ENCODE peak calls at places on chromosomes 11 and 22, in four cellular contexts. R, V, Y and J are unnamed samples.
A peak's percentile ranks its signal among the peaks of the same experiment; 100 is the strongest.

GRCh38 chr11:72972541-72973128 is 158.4 kb downstream of the ATG16L2 start:
- DNase-seq in R (no peak), V (no peak), Y (no peak), J (no peak)

GRCh38 chr11:69644071-69644961 is 3.4 kb downstream of the CCND1 start:
- DNase-seq in R (no peak), V (peak; percentile 60), Y (peak; percentile 66), J (no peak)

GRCh38 chr11:67657300-67657699 is 6.8 kb upstream of the ACY3 start:
- DNase-seq in R (no peak), V (no peak), Y (no peak), J (no peak)

GRCh38 chr22:44823806-44824205 is 71.4 kb downstream of the ARHGAP8 start:
- DNase-seq in R (no peak), V (no peak), Y (no peak), J (no peak)

GRCh38 chr11:12761029-12761428 is 86.8 kb downstream of the TEAD1 start:
- DNase-seq in R (no peak), V (no peak), Y (no peak), J (peak; percentile 21)

GRCh38 chr11:37812281-37812880 is 1214.3 kb upstream of the RAG2 start:
- DNase-seq in R (no peak), V (no peak), Y (no peak), J (no peak)

GRCh38 chr11:110199184-110199981 is 97.0 kb downstream of the RDX start:
- DNase-seq in R (no peak), V (no peak), Y (peak; percentile 20), J (no peak)

GRCh38 chr11:26247340-26247739 is 84.6 kb upstream of the ANO3 start:
- DNase-seq in R (no peak), V (no peak), Y (no peak), J (no peak)

GRCh38 chr22:39130152-39130704 is 22.3 kb downstream of the CBX7 start:
- DNase-seq in R (no peak), V (no peak), Y (no peak), J (no peak)

GRCh38 chr11:66570117-66570825 is 1.9 kb upstream of the CTSF start:
- DNase-seq in R (no peak), V (no peak), Y (no peak), J (no peak)

GRCh38 chr11:66569076-66569475 is 670 bp upstream of the CTSF start:
- DNase-seq in R (no peak), V (no peak), Y (no peak), J (no peak)

GRCh38 chr11:66566221-66566620 is 2.2 kb downstream of the CTSF start:
- DNase-seq in R (no peak), V (no peak), Y (no peak), J (no peak)

GRCh38 chr11:66567787-66568123 is 651 bp downstream of the CTSF start:
- DNase-seq in R (no peak), V (no peak), Y (no peak), J (no peak)

GRCh38 chr11:66568124-66568916 is at the start of gene CTSF:
- DNase-seq in R (no peak), V (peak; percentile 100), Y (no peak), J (peak; percentile 74)
- TF ChIP-seq FOXK2 in R (peak; percentile 70), V (peak; percentile 99), Y (no peak), J (no peak)

DNA sequence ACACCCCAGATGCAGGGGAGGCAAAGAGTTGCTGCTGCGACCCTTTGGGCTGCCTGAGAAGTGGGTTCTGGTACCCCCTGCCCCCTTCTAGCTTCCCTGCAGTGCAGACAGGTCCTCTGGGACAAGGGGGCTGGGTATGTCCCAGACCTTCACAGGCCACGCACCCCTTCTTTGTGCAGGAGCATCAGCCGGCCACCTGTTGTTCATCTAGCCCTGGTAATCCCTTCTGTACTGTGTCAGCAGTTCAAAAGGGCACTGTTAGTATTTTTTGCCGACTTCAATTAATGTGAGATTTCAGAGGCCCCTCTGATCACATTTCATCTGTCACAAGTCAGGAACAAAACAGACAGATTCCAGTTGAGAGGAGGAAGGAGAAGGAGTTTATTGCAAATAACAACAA is 49.9 kb downstream of the ALX4 start:
- DNase-seq in R (no peak), V (no peak), Y (no peak), J (no peak)
- TF ChIP-seq FOXK2 in R (no peak), V (no peak), Y (no peak), J (no peak)

GRCh38 chr22:41028841-41029240 is 63.6 kb upstream of the EP300 start:
- DNase-seq in R (no peak), V (no peak), Y (peak; percentile 64), J (no peak)

GRCh38 chr22:41034741-41035140 is 57.7 kb upstream of the EP300 start:
- DNase-seq in R (no peak), V (no peak), Y (no peak), J (no peak)

GRCh38 chr22:41030891-41031290 is 61.5 kb upstream of the EP300 start:
- DNase-seq in R (no peak), V (no peak), Y (no peak), J (no peak)
- TF ChIP-seq FOXK2 in R (no peak), V (no peak), Y (no peak), J (no peak)

DNA sequence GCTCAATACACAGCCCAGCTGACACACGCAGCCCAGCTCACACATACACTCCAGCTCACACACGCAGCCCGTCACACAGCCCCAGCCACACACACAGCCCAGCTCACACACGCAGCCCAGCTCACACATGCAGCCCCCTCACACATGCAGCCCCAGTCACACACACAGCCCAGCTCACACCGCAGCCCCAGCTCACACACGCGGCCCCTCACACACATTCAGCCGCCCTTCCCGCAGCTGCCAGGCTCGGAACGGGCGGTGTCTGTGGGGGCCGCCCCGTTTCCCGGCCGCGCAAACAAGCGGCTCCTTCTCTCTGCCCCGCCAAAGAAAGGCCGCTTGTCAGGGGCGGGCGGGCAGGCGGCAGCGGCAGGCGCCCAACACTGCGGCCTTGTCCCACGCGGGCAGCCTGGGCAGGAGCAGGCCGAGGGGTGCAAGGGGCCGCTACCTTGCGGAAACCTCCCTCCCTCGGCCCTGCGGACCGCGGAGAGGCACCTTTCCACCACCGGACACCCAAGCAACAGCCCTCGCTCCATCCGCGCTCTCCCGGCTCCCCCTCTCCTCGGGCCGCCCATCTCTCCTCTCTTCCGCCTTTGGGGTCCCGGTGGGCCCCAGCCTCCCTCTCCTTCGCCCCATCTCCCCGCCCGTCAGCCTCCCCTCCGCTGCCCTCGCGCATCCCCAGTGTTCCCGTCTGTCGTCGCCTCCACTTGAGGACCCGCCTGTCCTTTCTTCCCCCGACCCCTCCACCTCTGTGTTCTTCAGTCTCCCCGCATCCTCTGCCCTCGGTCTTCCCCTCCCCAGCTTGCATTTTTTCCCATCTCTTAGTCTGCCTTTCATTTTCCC is 2.2 kb downstream of the PHLDB1 start:
- DNase-seq in R (no peak), V (no peak), Y (no peak), J (no peak)
- TF ChIP-seq FOXK2 in R (no peak), V (no peak), Y (no peak), J (no peak)